ENCODE peak calls at places on chromosomes 16 and 17, in nine cellular contexts. One of them, this sample, is unnamed.

GRCh38 chr16:51875834-51876725 is 670.9 kb downstream of the TOX3 start:
- DNase-seq in stimulated activated CD4-positive, alpha-beta T cell treated with anti-CD3 and anti-CD28 coated beads, Interleukin-2, amount 100 ng/mL, for 48 hours: no peak
- DNase-seq in EL: no peak
- DNase-seq in effector memory CD4-positive, alpha-beta T cell: no peak
- DNase-seq in skeletal muscle cell: no peak
- DNase-seq in Calu3: no peak
- DNase-seq in NCI-H460: no peak
- DNase-seq in pons: no peak
- DNase-seq in endothelial cell: no peak
- DNase-seq in this sample: no peak

GRCh38 chr17:19703106-19703775 is 13.1 kb downstream of the SLC47A2 start:
- DNase-seq in stimulated activated CD4-positive, alpha-beta T cell treated with anti-CD3 and anti-CD28 coated beads, Interleukin-2, amount 100 ng/mL, for 48 hours: no peak
- DNase-seq in EL: no peak
- DNase-seq in effector memory CD4-positive, alpha-beta T cell: no peak
- DNase-seq in skeletal muscle cell: no peak
- DNase-seq in Calu3: no peak
- DNase-seq in NCI-H460: no peak
- DNase-seq in pons: no peak
- DNase-seq in endothelial cell: no peak
- DNase-seq in this sample: no peak

GRCh38 chr17:31453896-31454295 is 62.4 kb downstream of the RAB11FIP4 start:
- DNase-seq in stimulated activated CD4-positive, alpha-beta T cell treated with anti-CD3 and anti-CD28 coated beads, Interleukin-2, amount 100 ng/mL, for 48 hours: no peak
- DNase-seq in EL: no peak
- DNase-seq in effector memory CD4-positive, alpha-beta T cell: no peak
- DNase-seq in skeletal muscle cell: no peak
- DNase-seq in Calu3: no peak
- DNase-seq in NCI-H460: no peak
- DNase-seq in pons: no peak
- DNase-seq in endothelial cell: no peak
- DNase-seq in this sample: no peak

GRCh38 chr16:29141586-29142324 is 156.9 kb downstream of the LAT start:
- DNase-seq in stimulated activated CD4-positive, alpha-beta T cell treated with anti-CD3 and anti-CD28 coated beads, Interleukin-2, amount 100 ng/mL, for 48 hours: no peak
- DNase-seq in EL: no peak
- DNase-seq in effector memory CD4-positive, alpha-beta T cell: no peak
- DNase-seq in skeletal muscle cell: no peak
- DNase-seq in Calu3: no peak
- DNase-seq in NCI-H460: no peak
- DNase-seq in pons: no peak
- DNase-seq in endothelial cell: no peak
- DNase-seq in this sample: no peak

GRCh38 chr16:3623642-3624041 is 12.2 kb upstream of the SLX4 start:
- DNase-seq in stimulated activated CD4-positive, alpha-beta T cell treated with anti-CD3 and anti-CD28 coated beads, Interleukin-2, amount 100 ng/mL, for 48 hours: no peak
- DNase-seq in EL: no peak
- DNase-seq in effector memory CD4-positive, alpha-beta T cell: no peak
- DNase-seq in skeletal muscle cell: no peak
- DNase-seq in Calu3: no peak
- DNase-seq in NCI-H460: no peak
- DNase-seq in pons: no peak
- DNase-seq in endothelial cell: no peak
- DNase-seq in this sample: no peak

GRCh38 chr17:35073991-35074627 is 10.6 kb upstream of the RFFL start:
- DNase-seq in stimulated activated CD4-positive, alpha-beta T cell treated with anti-CD3 and anti-CD28 coated beads, Interleukin-2, amount 100 ng/mL, for 48 hours: no peak
- DNase-seq in EL: no peak
- DNase-seq in effector memory CD4-positive, alpha-beta T cell: no peak
- DNase-seq in skeletal muscle cell: no peak
- DNase-seq in Calu3: no peak
- DNase-seq in NCI-H460: no peak
- DNase-seq in pons: no peak
- DNase-seq in endothelial cell: no peak
- DNase-seq in this sample: no peak

GRCh38 chr16:81520151-81520470 is 75.5 kb downstream of the CMIP start:
- DNase-seq in stimulated activated CD4-positive, alpha-beta T cell treated with anti-CD3 and anti-CD28 coated beads, Interleukin-2, amount 100 ng/mL, for 48 hours: no peak
- DNase-seq in EL: no peak
- DNase-seq in effector memory CD4-positive, alpha-beta T cell: no peak
- DNase-seq in skeletal muscle cell: no peak
- DNase-seq in Calu3: no peak
- DNase-seq in NCI-H460: no peak
- DNase-seq in pons: no peak
- DNase-seq in endothelial cell: no peak
- DNase-seq in this sample: no peak

GRCh38 chr17:29718446-29719039 is 95.8 kb upstream of the CORO6 start:
- DNase-seq in stimulated activated CD4-positive, alpha-beta T cell treated with anti-CD3 and anti-CD28 coated beads, Interleukin-2, amount 100 ng/mL, for 48 hours: no peak
- DNase-seq in EL: no peak
- DNase-seq in effector memory CD4-positive, alpha-beta T cell: no peak
- DNase-seq in skeletal muscle cell: no peak
- DNase-seq in Calu3: no peak
- DNase-seq in NCI-H460: no peak
- DNase-seq in pons: no peak
- DNase-seq in endothelial cell: no peak
- DNase-seq in this sample: no peak

GRCh38 chr17:74502866-74503265 is 28.4 kb downstream of the CD300LB start:
- DNase-seq in stimulated activated CD4-positive, alpha-beta T cell treated with anti-CD3 and anti-CD28 coated beads, Interleukin-2, amount 100 ng/mL, for 48 hours: no peak
- DNase-seq in EL: no peak
- DNase-seq in effector memory CD4-positive, alpha-beta T cell: no peak
- DNase-seq in skeletal muscle cell: no peak
- DNase-seq in Calu3: no peak
- DNase-seq in NCI-H460: no peak
- DNase-seq in pons: no peak
- DNase-seq in endothelial cell: no peak
- DNase-seq in this sample: no peak

GRCh38 chr16:74844041-74844826 is 69.6 kb upstream of the FA2H start:
- DNase-seq in stimulated activated CD4-positive, alpha-beta T cell treated with anti-CD3 and anti-CD28 coated beads, Interleukin-2, amount 100 ng/mL, for 48 hours: no peak
- DNase-seq in EL: peak; percentile 7
- DNase-seq in effector memory CD4-positive, alpha-beta T cell: no peak
- DNase-seq in skeletal muscle cell: no peak
- DNase-seq in Calu3: no peak
- DNase-seq in NCI-H460: no peak
- DNase-seq in pons: no peak
- DNase-seq in endothelial cell: no peak
- DNase-seq in this sample: no peak

GRCh38 chr17:74430706-74431567 is 951 bp upstream of the GPRC5C start:
- DNase-seq in stimulated activated CD4-positive, alpha-beta T cell treated with anti-CD3 and anti-CD28 coated beads, Interleukin-2, amount 100 ng/mL, for 48 hours: no peak
- DNase-seq in EL: peak; percentile 46
- DNase-seq in effector memory CD4-positive, alpha-beta T cell: no peak
- DNase-seq in skeletal muscle cell: no peak
- DNase-seq in Calu3: peak; percentile 81
- DNase-seq in NCI-H460: peak; percentile 36
- DNase-seq in pons: no peak
- DNase-seq in endothelial cell: peak; percentile 63
- DNase-seq in this sample: no peak

GRCh38 chr16:66459878-66460277 is 32.8 kb downstream of the BEAN1 start:
- DNase-seq in stimulated activated CD4-positive, alpha-beta T cell treated with anti-CD3 and anti-CD28 coated beads, Interleukin-2, amount 100 ng/mL, for 48 hours: no peak
- DNase-seq in EL: peak; percentile 12
- DNase-seq in effector memory CD4-positive, alpha-beta T cell: no peak
- DNase-seq in skeletal muscle cell: no peak
- DNase-seq in Calu3: no peak
- DNase-seq in NCI-H460: no peak
- DNase-seq in pons: no peak
- DNase-seq in endothelial cell: no peak
- DNase-seq in this sample: no peak

GRCh38 chr17:81043725-81044427 is 8.9 kb downstream of the BAIAP2 start:
- DNase-seq in stimulated activated CD4-positive, alpha-beta T cell treated with anti-CD3 and anti-CD28 coated beads, Interleukin-2, amount 100 ng/mL, for 48 hours: no peak
- DNase-seq in EL: peak; percentile 67
- DNase-seq in effector memory CD4-positive, alpha-beta T cell: no peak
- DNase-seq in skeletal muscle cell: no peak
- DNase-seq in Calu3: peak; percentile 94
- DNase-seq in NCI-H460: no peak
- DNase-seq in pons: no peak
- DNase-seq in endothelial cell: no peak
- DNase-seq in this sample: no peak

GRCh38 chr17:78396436-78397335 is 18.2 kb downstream of the PGS1 start:
- DNase-seq in stimulated activated CD4-positive, alpha-beta T cell treated with anti-CD3 and anti-CD28 coated beads, Interleukin-2, amount 100 ng/mL, for 48 hours: no peak
- DNase-seq in EL: no peak
- DNase-seq in effector memory CD4-positive, alpha-beta T cell: no peak
- DNase-seq in skeletal muscle cell: no peak
- DNase-seq in Calu3: no peak
- DNase-seq in NCI-H460: no peak
- DNase-seq in pons: no peak
- DNase-seq in endothelial cell: no peak
- DNase-seq in this sample: no peak

GRCh38 chr17:78759969-78760352 is 22.1 kb downstream of the CYTH1 start:
- DNase-seq in stimulated activated CD4-positive, alpha-beta T cell treated with anti-CD3 and anti-CD28 coated beads, Interleukin-2, amount 100 ng/mL, for 48 hours: no peak
- DNase-seq in EL: no peak
- DNase-seq in effector memory CD4-positive, alpha-beta T cell: no peak
- DNase-seq in skeletal muscle cell: no peak
- DNase-seq in Calu3: no peak
- DNase-seq in NCI-H460: no peak
- DNase-seq in pons: no peak
- DNase-seq in endothelial cell: no peak
- DNase-seq in this sample: no peak

GRCh38 chr16:66832190-66832589 is 1.4 kb upstream of the NAE1 start:
- DNase-seq in stimulated activated CD4-positive, alpha-beta T cell treated with anti-CD3 and anti-CD28 coated beads, Interleukin-2, amount 100 ng/mL, for 48 hours: no peak
- DNase-seq in EL: no peak
- DNase-seq in effector memory CD4-positive, alpha-beta T cell: no peak
- DNase-seq in skeletal muscle cell: no peak
- DNase-seq in Calu3: no peak
- DNase-seq in NCI-H460: no peak
- DNase-seq in pons: no peak
- DNase-seq in endothelial cell: no peak
- DNase-seq in this sample: no peak

GRCh38 chr16:30121741-30122620 is 1.0 kb downstream of the MAPK3 start:
- DNase-seq in stimulated activated CD4-positive, alpha-beta T cell treated with anti-CD3 and anti-CD28 coated beads, Interleukin-2, amount 100 ng/mL, for 48 hours: no peak
- DNase-seq in EL: no peak
- DNase-seq in effector memory CD4-positive, alpha-beta T cell: no peak
- DNase-seq in skeletal muscle cell: no peak
- DNase-seq in Calu3: no peak
- DNase-seq in NCI-H460: no peak
- DNase-seq in pons: no peak
- DNase-seq in endothelial cell: no peak
- DNase-seq in this sample: no peak

GRCh38 chr16:683396-684066 is 603 bp downstream of the JMJD8 start:
- DNase-seq in stimulated activated CD4-positive, alpha-beta T cell treated with anti-CD3 and anti-CD28 coated beads, Interleukin-2, amount 100 ng/mL, for 48 hours: no peak
- DNase-seq in EL: no peak
- DNase-seq in effector memory CD4-positive, alpha-beta T cell: no peak
- DNase-seq in skeletal muscle cell: no peak
- DNase-seq in Calu3: peak; percentile 46
- DNase-seq in NCI-H460: no peak
- DNase-seq in pons: no peak
- DNase-seq in endothelial cell: no peak
- DNase-seq in this sample: no peak

GRCh38 chr17:3916013-3916696 is at the start of gene P2RX1:
- DNase-seq in stimulated activated CD4-positive, alpha-beta T cell treated with anti-CD3 and anti-CD28 coated beads, Interleukin-2, amount 100 ng/mL, for 48 hours: no peak
- DNase-seq in EL: no peak
- DNase-seq in effector memory CD4-positive, alpha-beta T cell: peak; percentile 24
- DNase-seq in skeletal muscle cell: no peak
- DNase-seq in Calu3: no peak
- DNase-seq in NCI-H460: no peak
- DNase-seq in pons: peak; percentile 35
- DNase-seq in endothelial cell: no peak
- DNase-seq in this sample: no peak

GRCh38 chr17:75317671-75318070 is 28.4 kb upstream of the SLC25A19 start:
- DNase-seq in stimulated activated CD4-positive, alpha-beta T cell treated with anti-CD3 and anti-CD28 coated beads, Interleukin-2, amount 100 ng/mL, for 48 hours: no peak
- DNase-seq in EL: no peak
- DNase-seq in effector memory CD4-positive, alpha-beta T cell: no peak
- DNase-seq in skeletal muscle cell: no peak
- DNase-seq in Calu3: peak; percentile 3
- DNase-seq in NCI-H460: no peak
- DNase-seq in pons: peak; percentile 32
- DNase-seq in endothelial cell: no peak
- DNase-seq in this sample: no peak

GRCh38 chr17:27558842-27559505 is 72.0 kb upstream of the LGALS9 start:
- DNase-seq in stimulated activated CD4-positive, alpha-beta T cell treated with anti-CD3 and anti-CD28 coated beads, Interleukin-2, amount 100 ng/mL, for 48 hours: no peak
- DNase-seq in EL: no peak
- DNase-seq in effector memory CD4-positive, alpha-beta T cell: no peak
- DNase-seq in skeletal muscle cell: no peak
- DNase-seq in Calu3: no peak
- DNase-seq in NCI-H460: no peak
- DNase-seq in pons: no peak
- DNase-seq in endothelial cell: no peak
- DNase-seq in this sample: no peak

GRCh38 chr16:4136229-4136813 is 20.1 kb upstream of the ADCY9 start:
- DNase-seq in stimulated activated CD4-positive, alpha-beta T cell treated with anti-CD3 and anti-CD28 coated beads, Interleukin-2, amount 100 ng/mL, for 48 hours: no peak
- DNase-seq in EL: no peak
- DNase-seq in effector memory CD4-positive, alpha-beta T cell: no peak
- DNase-seq in skeletal muscle cell: no peak
- DNase-seq in Calu3: peak; percentile 84
- DNase-seq in NCI-H460: no peak
- DNase-seq in pons: no peak
- DNase-seq in endothelial cell: no peak
- DNase-seq in this sample: no peak

GRCh38 chr17:28746611-28747045 is 2.8 kb downstream of the TRAF4 start:
- DNase-seq in stimulated activated CD4-positive, alpha-beta T cell treated with anti-CD3 and anti-CD28 coated beads, Interleukin-2, amount 100 ng/mL, for 48 hours: no peak
- DNase-seq in EL: no peak
- DNase-seq in effector memory CD4-positive, alpha-beta T cell: no peak
- DNase-seq in skeletal muscle cell: peak; percentile 53
- DNase-seq in Calu3: peak; percentile 92
- DNase-seq in NCI-H460: no peak
- DNase-seq in pons: peak; percentile 70
- DNase-seq in endothelial cell: no peak
- DNase-seq in this sample: no peak

GRCh38 chr16:57815987-57816745 is 13.9 kb upstream of the KIFC3 start:
- DNase-seq in stimulated activated CD4-positive, alpha-beta T cell treated with anti-CD3 and anti-CD28 coated beads, Interleukin-2, amount 100 ng/mL, for 48 hours: peak; percentile 30
- DNase-seq in EL: peak; percentile 93
- DNase-seq in effector memory CD4-positive, alpha-beta T cell: peak; percentile 27
- DNase-seq in skeletal muscle cell: peak; percentile 81
- DNase-seq in Calu3: peak; percentile 93
- DNase-seq in NCI-H460: no peak
- DNase-seq in pons: peak; percentile 71
- DNase-seq in endothelial cell: no peak
- DNase-seq in this sample: no peak

GRCh38 chr17:80367510-80367909 is 47.5 kb upstream of the ENDOV start:
- DNase-seq in stimulated activated CD4-positive, alpha-beta T cell treated with anti-CD3 and anti-CD28 coated beads, Interleukin-2, amount 100 ng/mL, for 48 hours: no peak
- DNase-seq in EL: no peak
- DNase-seq in effector memory CD4-positive, alpha-beta T cell: no peak
- DNase-seq in skeletal muscle cell: no peak
- DNase-seq in Calu3: no peak
- DNase-seq in NCI-H460: no peak
- DNase-seq in pons: no peak
- DNase-seq in endothelial cell: no peak
- DNase-seq in this sample: no peak

GRCh38 chr17:80961516-80961915 is 30.1 kb upstream of the CHMP6 start:
- DNase-seq in stimulated activated CD4-positive, alpha-beta T cell treated with anti-CD3 and anti-CD28 coated beads, Interleukin-2, amount 100 ng/mL, for 48 hours: no peak
- DNase-seq in EL: no peak
- DNase-seq in effector memory CD4-positive, alpha-beta T cell: no peak
- DNase-seq in skeletal muscle cell: no peak
- DNase-seq in Calu3: no peak
- DNase-seq in NCI-H460: no peak
- DNase-seq in pons: no peak
- DNase-seq in endothelial cell: no peak
- DNase-seq in this sample: no peak

GRCh38 chr16:66786551-66786950 is 14.8 kb downstream of the TERB1 start:
- DNase-seq in stimulated activated CD4-positive, alpha-beta T cell treated with anti-CD3 and anti-CD28 coated beads, Interleukin-2, amount 100 ng/mL, for 48 hours: no peak
- DNase-seq in EL: no peak
- DNase-seq in effector memory CD4-positive, alpha-beta T cell: no peak
- DNase-seq in skeletal muscle cell: no peak
- DNase-seq in Calu3: no peak
- DNase-seq in NCI-H460: no peak
- DNase-seq in pons: no peak
- DNase-seq in endothelial cell: no peak
- DNase-seq in this sample: no peak

GRCh38 chr16:82460761-82461160 is 166.0 kb upstream of the CDH13 start:
- DNase-seq in stimulated activated CD4-positive, alpha-beta T cell treated with anti-CD3 and anti-CD28 coated beads, Interleukin-2, amount 100 ng/mL, for 48 hours: no peak
- DNase-seq in EL: no peak
- DNase-seq in effector memory CD4-positive, alpha-beta T cell: no peak
- DNase-seq in skeletal muscle cell: no peak
- DNase-seq in Calu3: no peak
- DNase-seq in NCI-H460: no peak
- DNase-seq in pons: no peak
- DNase-seq in endothelial cell: no peak
- DNase-seq in this sample: no peak

GRCh38 chr16:10039220-10040096 is 142.8 kb downstream of the GRIN2A start:
- DNase-seq in stimulated activated CD4-positive, alpha-beta T cell treated with anti-CD3 and anti-CD28 coated beads, Interleukin-2, amount 100 ng/mL, for 48 hours: no peak
- DNase-seq in EL: peak; percentile 48
- DNase-seq in effector memory CD4-positive, alpha-beta T cell: no peak
- DNase-seq in skeletal muscle cell: no peak
- DNase-seq in Calu3: no peak
- DNase-seq in NCI-H460: no peak
- DNase-seq in pons: peak; percentile 87
- DNase-seq in endothelial cell: peak; percentile 33
- DNase-seq in this sample: no peak

GRCh38 chr17:51121620-51122472 is 1.2 kb upstream of the SPAG9 start:
- DNase-seq in stimulated activated CD4-positive, alpha-beta T cell treated with anti-CD3 and anti-CD28 coated beads, Interleukin-2, amount 100 ng/mL, for 48 hours: peak; percentile 83
- DNase-seq in EL: peak; percentile 96
- DNase-seq in effector memory CD4-positive, alpha-beta T cell: peak; percentile 68
- DNase-seq in skeletal muscle cell: peak; percentile 77
- DNase-seq in Calu3: peak; percentile 94
- DNase-seq in NCI-H460: peak; percentile 97
- DNase-seq in pons: peak; percentile 88
- DNase-seq in endothelial cell: peak; percentile 72
- DNase-seq in this sample: peak; percentile 89

GRCh38 chr16:7405166-7405565 is 72.5 kb downstream of the RBFOX1 start:
- DNase-seq in stimulated activated CD4-positive, alpha-beta T cell treated with anti-CD3 and anti-CD28 coated beads, Interleukin-2, amount 100 ng/mL, for 48 hours: no peak
- DNase-seq in EL: no peak
- DNase-seq in effector memory CD4-positive, alpha-beta T cell: no peak
- DNase-seq in skeletal muscle cell: no peak
- DNase-seq in Calu3: no peak
- DNase-seq in NCI-H460: no peak
- DNase-seq in pons: peak; percentile 35
- DNase-seq in endothelial cell: peak; percentile 3
- DNase-seq in this sample: no peak